ENCODE peak calls at places on chromosomes 13 and 19, in six cellular contexts. Z, C, G, J, T and Q are unnamed samples.

GRCh38 chr19:44539236-44539819 is 9.9 kb upstream of the CEACAM20 start:
- DNase-seq in Z (no peak), C (no peak), G (peak), J (no peak), T (no peak), Q (no peak)

GRCh38 chr13:72170571-72170970 is 303.6 kb upstream of the DACH1 start:
- DNase-seq in Z (no peak), C (no peak), G (no peak), J (no peak), T (no peak), Q (no peak)

GRCh38 chr13:33072282-33072681 is 56.1 kb downstream of the KL start:
- DNase-seq in Z (no peak), C (no peak), G (no peak), J (peak), T (no peak), Q (no peak)

GRCh38 chr19:50818859-50819472 is 4.6 kb downstream of the KLK1 start:
- DNase-seq in Z (no peak), C (no peak), G (no peak), J (no peak), T (no peak), Q (no peak)

GRCh38 chr19:10776900-10777650 is 58.9 kb downstream of the TMED1 start:
- DNase-seq in Z (no peak), C (no peak), G (no peak), J (no peak), T (no peak), Q (no peak)

GRCh38 chr13:113472355-113473025 is 18.0 kb downstream of the DCUN1D2 start:
- DNase-seq in Z (no peak), C (no peak), G (no peak), J (no peak), T (no peak), Q (no peak)

GRCh38 chr13:32901994-32902780 is 114.0 kb upstream of the KL start:
- DNase-seq in Z (no peak), C (no peak), G (no peak), J (peak), T (no peak), Q (no peak)

GRCh38 chr19:58038688-58039204 is 4.9 kb downstream of the ZSCAN1 start:
- DNase-seq in Z (no peak), C (no peak), G (no peak), J (no peak), T (no peak), Q (no peak)

GRCh38 chr13:83878691-83879410 is 3.4 kb downstream of the SLITRK1 start:
- DNase-seq in Z (no peak), C (no peak), G (no peak), J (no peak), T (no peak), Q (no peak)

GRCh38 chr19:21197589-21198295 is 55.9 kb downstream of the ZNF431 start:
- DNase-seq in Z (no peak), C (no peak), G (no peak), J (no peak), T (no peak), Q (no peak)

GRCh38 chr19:48757089-48757675 is 1.9 kb downstream of the FGF21 start:
- DNase-seq in Z (no peak), C (no peak), G (no peak), J (no peak), T (no peak), Q (no peak)

GRCh38 chr13:82878536-82878935 is 1003.7 kb downstream of the SLITRK1 start:
- DNase-seq in Z (peak), C (no peak), G (peak), J (no peak), T (no peak), Q (no peak)